ENCODE peak calls at places on chromosome X, in ten cellular contexts. F is coronary artery; W is prostate gland; O is CD4-positive, alpha-beta T cell; R is fibroblast of lung; E is endothelial cell of umbilical vein; M is fibroblast of the aortic adventitia; K is pancreas; Q is A549; N is adrenal gland. G is an unnamed sample.

GRCh38 chrX:118976599-118977340 is 2.4 kb downstream of the LONRF3 start:
- DNase-seq in F (peak; percentile 78), W (peak; percentile 6), O (no peak), R (no peak), E (no peak), M (no peak), K (peak; percentile 90), Q (peak; percentile 61), N (peak; percentile 68), G (peak; percentile 25)

GRCh38 chrX:2596856-2597255 is 94.2 kb upstream of the CD99 start:
- DNase-seq in F (no peak), W (no peak), O (no peak), R (no peak), E (no peak), M (no peak), K (no peak), Q (no peak), N (no peak), G (no peak)

GRCh38 chrX:47621851-47622250 is 2.2 kb upstream of the SYN1 start:
- DNase-seq in F (peak; percentile 9), W (no peak), O (no peak), R (no peak), E (no peak), M (no peak), K (no peak), Q (no peak), N (no peak), G (no peak)

GRCh38 chrX:154125356-154126040 is 18.5 kb upstream of the OPN1LW start:
- DNase-seq in F (no peak), W (no peak), O (no peak), R (no peak), E (no peak), M (no peak), K (no peak), Q (no peak), N (no peak), G (no peak)

GRCh38 chrX:39728852-39729587 is 368.7 kb downstream of the BCOR start:
- DNase-seq in F (peak; percentile 19), W (no peak), O (no peak), R (no peak), E (no peak), M (no peak), K (no peak), Q (no peak), N (no peak), G (no peak)

GRCh38 chrX:15334561-15334960 is 762 bp downstream of the PIGA start:
- DNase-seq in F (no peak), W (no peak), O (no peak), R (peak; percentile 29), E (no peak), M (peak; percentile 26), K (no peak), Q (no peak), N (no peak), G (no peak)

GRCh38 chrX:9148626-9149385 is 114.9 kb upstream of the FAM9B start:
- DNase-seq in F (no peak), W (no peak), O (no peak), R (peak; percentile 70), E (no peak), M (peak; percentile 64), K (no peak), Q (no peak), N (no peak), G (no peak)

GRCh38 chrX:109709129-109709631 is 23.9 kb downstream of the ACSL4 start:
- DNase-seq in F (no peak), W (no peak), O (no peak), R (peak; percentile 72), E (peak; percentile 6), M (peak; percentile 54), K (no peak), Q (no peak), N (no peak), G (no peak)

DNA sequence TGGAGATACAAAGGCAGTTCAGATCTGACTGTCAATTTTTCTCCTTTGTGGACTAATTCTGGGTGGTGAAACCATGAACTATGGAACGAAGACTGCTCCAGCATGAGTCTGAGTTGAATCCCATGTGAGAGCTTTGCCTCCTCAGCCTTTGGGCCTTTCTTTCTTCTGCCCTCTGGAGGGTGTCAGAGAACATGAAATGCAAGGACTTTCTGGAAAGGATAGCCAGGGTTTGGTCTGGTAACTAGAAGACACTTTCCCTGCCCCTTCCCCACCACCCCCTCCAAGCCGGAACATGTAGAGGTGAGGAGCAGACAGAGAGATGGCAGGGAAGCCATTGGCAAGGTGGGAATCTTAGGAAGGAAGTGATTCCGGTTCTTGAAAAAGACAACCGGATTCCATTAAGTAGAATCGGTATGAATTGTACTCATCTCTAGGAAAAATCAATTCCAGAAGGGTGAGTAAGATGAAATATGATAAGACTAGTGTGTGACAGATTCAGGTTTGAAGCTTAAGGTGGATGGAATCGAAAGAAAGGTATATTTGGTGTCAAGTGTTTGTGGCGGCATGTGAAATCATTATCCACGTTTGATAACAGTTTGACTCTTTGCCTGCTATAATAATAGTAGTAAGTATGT is 19.0 kb downstream of the FHL1 start:
- DNase-seq in F (no peak), W (no peak), O (no peak), R (peak; percentile 40), E (no peak), M (peak; percentile 66), K (no peak), Q (no peak), N (no peak), G (no peak)
- TF ChIP-seq CTCF in F (no peak), W (no peak), O (no peak), R (peak; percentile 58), E (peak; percentile 14), M (peak; percentile 61), K (no peak), Q (peak; percentile 29), N (peak; percentile 38), G (no peak)

GRCh38 chrX:135454816-135455215 is 33.1 kb downstream of the SMIM10L2A start:
- DNase-seq in F (no peak), W (no peak), O (no peak), R (no peak), E (peak; percentile 1), M (no peak), K (no peak), Q (no peak), N (no peak), G (no peak)

GRCh38 chrX:135449637-135450550 is 28.1 kb downstream of the SMIM10L2A start:
- DNase-seq in F (no peak), W (no peak), O (no peak), R (no peak), E (no peak), M (no peak), K (peak; percentile 53), Q (no peak), N (no peak), G (no peak)

DNA sequence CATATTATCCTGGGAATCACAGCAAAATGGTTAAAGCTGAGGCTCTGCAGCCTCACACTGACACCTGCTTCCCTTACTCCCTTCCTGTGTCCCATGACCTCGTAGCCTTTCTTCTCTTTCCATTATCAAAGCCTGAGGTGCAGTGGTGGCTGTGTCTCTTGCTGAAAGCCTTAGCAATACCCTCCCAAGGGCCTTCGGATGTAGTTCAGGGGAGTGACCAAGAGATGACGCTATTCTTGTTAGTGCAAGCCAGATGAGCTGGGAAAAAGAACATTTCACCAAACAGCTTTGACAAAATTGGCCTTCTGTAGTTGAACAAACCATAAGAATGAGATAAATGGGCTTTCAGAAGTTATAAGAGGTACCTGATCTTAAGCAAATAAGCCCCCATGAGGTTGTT is 31.6 kb downstream of the SMIM10L2A start:
- DNase-seq in F (no peak), W (no peak), O (no peak), R (no peak), E (no peak), M (no peak), K (no peak), Q (no peak), N (no peak), G (no peak)
- TF ChIP-seq CTCF in F (no peak), W (no peak), O (no peak), R (no peak), E (no peak), M (no peak), K (no peak), Q (no peak), N (no peak), G (no peak)

GRCh38 chrX:24079405-24079804 is 24.6 kb downstream of the EIF2S3 start:
- DNase-seq in F (no peak), W (no peak), O (no peak), R (no peak), E (no peak), M (no peak), K (no peak), Q (no peak), N (no peak), G (no peak)

GRCh38 chrX:24085133-24085532 is 30.4 kb downstream of the EIF2S3 start:
- DNase-seq in F (no peak), W (no peak), O (no peak), R (no peak), E (no peak), M (peak; percentile 26), K (no peak), Q (no peak), N (no peak), G (no peak)

GRCh38 chrX:24082446-24082845 is 27.7 kb downstream of the EIF2S3 start:
- DNase-seq in F (no peak), W (no peak), O (no peak), R (no peak), E (no peak), M (no peak), K (no peak), Q (no peak), N (no peak), G (no peak)

GRCh38 chrX:24080670-24081069 is 25.9 kb downstream of the EIF2S3 start:
- DNase-seq in F (no peak), W (no peak), O (no peak), R (no peak), E (no peak), M (no peak), K (no peak), Q (no peak), N (no peak), G (no peak)

GRCh38 chrX:24081661-24082154 is 27.0 kb downstream of the EIF2S3 start:
- DNase-seq in F (no peak), W (peak; percentile 18), O (peak; percentile 48), R (peak; percentile 45), E (peak; percentile 66), M (peak; percentile 72), K (peak; percentile 71), Q (no peak), N (peak; percentile 62), G (peak; percentile 16)
- TF ChIP-seq CTCF in F (no peak), W (no peak), O (peak; percentile 65), R (peak; percentile 47), E (peak; percentile 33), M (peak; percentile 60), K (no peak), Q (peak; percentile 84), N (peak; percentile 24), G (peak; percentile 36)

DNA sequence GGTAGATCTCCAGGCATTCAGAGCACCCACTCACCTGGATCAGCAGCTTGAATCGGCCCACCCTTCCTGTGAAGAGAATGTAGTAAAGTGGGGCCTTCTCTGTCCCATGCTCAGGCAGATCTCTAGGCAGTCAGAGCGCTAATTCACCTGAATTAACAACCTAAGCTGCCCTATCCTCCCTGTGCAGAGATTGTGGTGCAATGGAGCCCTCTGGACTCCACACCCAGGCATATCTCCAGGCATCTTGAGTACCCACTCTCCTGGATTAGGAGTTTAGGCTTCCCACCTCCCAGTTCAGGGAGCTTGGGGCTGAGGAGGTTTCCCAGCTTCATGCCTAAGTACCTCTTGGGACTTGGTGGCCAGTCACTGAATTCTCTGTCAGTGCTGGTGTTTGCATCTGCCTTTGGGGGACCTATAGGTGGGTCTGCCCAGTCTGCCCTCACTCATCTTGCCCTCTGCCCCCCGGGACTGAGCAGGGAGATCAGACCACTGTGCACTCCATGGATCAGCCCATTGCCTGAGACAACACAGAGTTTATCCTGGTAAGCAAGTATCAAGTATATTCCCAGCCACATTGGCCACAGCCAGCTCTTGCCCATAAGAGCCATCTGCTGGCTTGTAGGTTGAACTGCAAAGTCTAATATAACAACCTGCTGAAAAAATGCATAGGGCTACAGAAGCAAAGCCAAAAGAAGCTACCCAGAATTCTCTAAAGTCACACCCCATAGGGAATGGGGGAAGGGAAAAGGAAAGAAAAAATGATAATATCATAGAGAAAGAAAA is 372.9 kb downstream of the KLHL13 start:
- DNase-seq in F (no peak), W (peak; percentile 4), O (no peak), R (no peak), E (no peak), M (no peak), K (no peak), Q (no peak), N (no peak), G (no peak)
- TF ChIP-seq CTCF in F (no peak), W (no peak), O (no peak), R (no peak), E (no peak), M (peak; percentile 10), K (peak; percentile 32), Q (no peak), N (no peak), G (no peak)